ENCODE peak calls at places on chromosomes 3 and 15, in seven cellular contexts. N is RWPE1; G is activated CD4-positive, alpha-beta T cell treated with anti-CD3 and anti-CD28 coated beads for 48 hours; S is HCEC 1CT; T is iris pigment epithelial cell; B is AG08396; D is naive thymus-derived CD8-positive, alpha-beta T cell. W is an unnamed sample.

GRCh38 chr3:42236611-42237010 is 29.4 kb downstream of the CCK start:
- DNase-seq in G (no peak), N (no peak), T (no peak), D (no peak), B (no peak), S (no peak), W (no peak)

GRCh38 chr3:177522051-177522450 is 324.8 kb upstream of the TBL1XR1 start:
- DNase-seq in T (peak), N (no peak), B (no peak), S (no peak), D (no peak), G (no peak), W (no peak)

GRCh38 chr3:170749765-170750477 is 120.1 kb downstream of the RPL22L1 start:
- DNase-seq in D (no peak), B (no peak), S (no peak), T (no peak), N (no peak), G (no peak), W (no peak)

GRCh38 chr3:150081084-150081483 is 110.4 kb upstream of the PFN2 start:
- DNase-seq in D (no peak), S (peak), G (no peak), N (peak), T (peak), B (no peak), W (no peak)

GRCh38 chr15:92906038-92906437 is 5.9 kb downstream of the CHD2 start:
- DNase-seq in B (no peak), G (no peak), T (no peak), S (no peak), N (no peak), D (no peak), W (no peak)

GRCh38 chr3:97884724-97885123 is 62.9 kb downstream of the CRYBG3 start:
- DNase-seq in B (no peak), D (no peak), N (no peak), S (no peak), G (no peak), T (no peak), W (no peak)

GRCh38 chr15:99564221-99565030 is 1.4 kb upstream of the MEF2A start:
- DNase-seq in D (no peak), B (peak), G (no peak), N (peak), S (no peak), T (peak), W (no peak)

GRCh38 chr15:66069751-66070150 is 183.8 kb downstream of the MEGF11 start:
- DNase-seq in N (no peak), S (no peak), D (no peak), T (no peak), B (no peak), G (no peak), W (no peak)

GRCh38 chr15:100902436-100903190 is 16.5 kb upstream of the LRRK1 start:
- DNase-seq in G (no peak), T (peak), N (peak), S (peak), B (peak), D (no peak), W (no peak)

GRCh38 chr3:192905980-192906678 is 11.5 kb downstream of the MB21D2 start:
- DNase-seq in S (no peak), D (no peak), G (no peak), T (peak), B (no peak), N (no peak), W (no peak)

W was measured in COLO829.